ENCODE peak calls at places on chromosome 9, in four cellular contexts. I is T-helper 22 cell, K is psoas muscle, P is T-cell. J is an unnamed sample.
A peak's percentile ranks its signal among the peaks of the same experiment; 100 is the strongest.

GRCh38 chr9:77013932-77014596 is 5.4 kb upstream of the FOXB2 start:
- DNase-seq in K (no peak), P (no peak), I (no peak), J (no peak)

GRCh38 chr9:89379508-89380115 is 61.3 kb downstream of the SECISBP2 start:
- DNase-seq in I (no peak), P (no peak), K (no peak), J (no peak)

GRCh38 chr9:93659044-93659836 is 82.9 kb downstream of the PHF2 start:
- DNase-seq in I (no peak), P (no peak), K (peak; percentile 32), J (peak; percentile 4)

GRCh38 chr9:83920469-83920941 is 727 bp downstream of the KIF27 start:
- DNase-seq in K (no peak), P (no peak), I (no peak), J (no peak)

GRCh38 chr9:74133921-74134320 is 363.2 kb upstream of the RORB start:
- DNase-seq in P (no peak), K (no peak), I (no peak), J (no peak)

GRCh38 chr9:136840877-136841645 is 1.2 kb upstream of the AJM1 start:
- DNase-seq in P (no peak), K (peak; percentile 72), I (no peak), J (peak; percentile 40)

GRCh38 chr9:126166291-126166690 is 160.3 kb upstream of the MVB12B start:
- DNase-seq in K (no peak), I (no peak), P (no peak), J (no peak)

GRCh38 chr9:120841930-120842684 is 615 bp downstream of the PSMD5 start:
- DNase-seq in P (no peak), K (no peak), I (no peak), J (no peak)

GRCh38 chr9:18837402-18837801 is 195.6 kb downstream of the SAXO1 start:
- DNase-seq in P (no peak), I (no peak), K (no peak), J (no peak)

GRCh38 chr9:108053555-108054061 is 564.0 kb upstream of the KLF4 start:
- DNase-seq in K (peak; percentile 78), P (no peak), I (no peak), J (peak; percentile 68)

GRCh38 chr9:27539479-27540441 is 10.1 kb upstream of the MOB3B start:
- DNase-seq in K (peak; percentile 71), I (no peak), P (no peak), J (peak; percentile 56)

GRCh38 chr9:34381323-34381722 is 4.6 kb upstream of the MYORG start:
- DNase-seq in K (peak; percentile 54), I (no peak), P (no peak), J (no peak)

GRCh38 chr9:35940474-35941467 is 17.2 kb downstream of the OR2S2 start:
- DNase-seq in P (peak; percentile 16), I (peak; percentile 18), K (no peak), J (no peak)

GRCh38 chr9:36328798-36329411 is 70.7 kb upstream of the GNE start:
- DNase-seq in P (peak; percentile 53), K (no peak), I (peak; percentile 5), J (no peak)

GRCh38 chr9:125409217-125409636 is 147.6 kb downstream of the GAPVD1 start:
- DNase-seq in P (no peak), K (no peak), I (no peak), J (no peak)

GRCh38 chr9:126095546-126096190 is 231.0 kb upstream of the MVB12B start:
- DNase-seq in I (no peak), K (no peak), P (no peak), J (no peak)

GRCh38 chr9:135889564-135890189 is 17.7 kb downstream of the CAMSAP1 start:
- DNase-seq in I (no peak), K (no peak), P (no peak), J (no peak)

GRCh38 chr9:29882767-29883166 is 2309.5 kb upstream of the C9orf72 start:
- DNase-seq in I (no peak), K (no peak), P (no peak), J (no peak)

GRCh38 chr9:38134578-38134977 is 65.6 kb upstream of the SHB start:
- DNase-seq in I (no peak), K (no peak), P (no peak), J (no peak)

GRCh38 chr9:137243626-137244485 is 2.8 kb downstream of the TUBB4B start:
- DNase-seq in I (no peak), P (no peak), K (no peak), J (no peak)

GRCh38 chr9:88950341-88951141 is 40.7 kb upstream of the S1PR3 start:
- DNase-seq in I (no peak), K (no peak), P (no peak), J (no peak)